ENCODE peak calls at places on chromosomes 7 and 10, in four cellular contexts. X, J, K and H are unnamed samples.

GRCh38 chr10:84194424-84195043 is at the start of gene CDHR1:
- DNase-seq in K (peak), X (peak), J (no peak), H (peak)

GRCh38 chr7:28102778-28103177 is 77.8 kb downstream of the JAZF1 start:
- DNase-seq in K (no peak), J (peak), X (no peak), H (no peak)

GRCh38 chr10:86968271-86968993 is at the start of gene ADIRF:
- DNase-seq in X (peak), J (no peak), K (peak), H (no peak)

GRCh38 chr7:134059921-134060320 is 67.2 kb upstream of the LRGUK start:
- DNase-seq in X (no peak), J (no peak), K (no peak), H (no peak)

GRCh38 chr7:16926861-16927260 is 45.1 kb upstream of the AGR3 start:
- DNase-seq in K (no peak), J (no peak), X (no peak), H (no peak)

GRCh38 chr10:89209718-89210117 is 2.6 kb upstream of the CH25H start:
- DNase-seq in J (no peak), X (no peak), K (no peak), H (no peak)

GRCh38 chr10:70093335-70093944 is 39.2 kb downstream of the AIFM2 start:
- DNase-seq in J (no peak), K (peak), X (no peak), H (no peak)

GRCh38 chr10:70579234-70580002 is 23.1 kb downstream of the PRF1 start:
- DNase-seq in X (no peak), J (no peak), K (no peak), H (no peak)

GRCh38 chr7:151233804-151234203 is 1.5 kb downstream of the CHPF2 start:
- DNase-seq in J (no peak), K (no peak), X (peak), H (no peak)